ENCODE peak calls at places on chromosomes 13 and 19, in seven cellular contexts. T is endothelial cell; R is frontal cortex; O is dermis blood vessel endothelial cell; A is NCI-H146; L is A549; M is stimulated activated CD4-positive, alpha-beta T cell treated with anti-CD3 and anti-CD28 coated beads, Interleukin-4, amount 100 ng/mL, for 24 hours. C is an unnamed sample.

GRCh38 chr13:26571518-26571917 is 14.0 kb downstream of the WASF3 start:
- DNase-seq in T (no peak), R (no peak), O (no peak), A (no peak), L (no peak), M (no peak), C (no peak)

GRCh38 chr19:3186891-3187661 is 1.3 kb downstream of the NCLN start:
- DNase-seq in T (no peak), R (no peak), O (no peak), A (no peak), L (no peak), M (no peak), C (no peak)

GRCh38 chr13:110912651-110913051 is 2.2 kb downstream of the ANKRD10 start:
- DNase-seq in T (no peak), R (no peak), O (peak; percentile 84), A (no peak), L (peak; percentile 12), M (no peak), C (no peak)

GRCh38 chr19:55640577-55641375 is at the start of gene ZNF580:
- DNase-seq in T (peak; percentile 49), R (peak; percentile 87), O (peak; percentile 70), A (peak; percentile 93), L (peak; percentile 77), M (peak; percentile 62), C (peak; percentile 71)

GRCh38 chr19:18599485-18599884 is 7.1 kb downstream of the CRLF1 start:
- DNase-seq in T (no peak), R (no peak), O (no peak), A (no peak), L (no peak), M (no peak), C (no peak)

GRCh38 chr13:98397861-98398260 is 179.0 kb downstream of the STK24 start:
- DNase-seq in T (no peak), R (no peak), O (no peak), A (no peak), L (no peak), M (no peak), C (no peak)

GRCh38 chr19:52397310-52398090 is at the start of gene ZNF528:
- DNase-seq in T (peak; percentile 42), R (peak; percentile 77), O (peak; percentile 96), A (peak; percentile 97), L (peak; percentile 52), M (peak; percentile 96), C (peak; percentile 97)

GRCh38 chr13:100245099-100245498 is 156.2 kb downstream of the PCCA start:
- DNase-seq in T (no peak), R (no peak), O (peak; percentile 4), A (no peak), L (no peak), M (no peak), C (no peak)

GRCh38 chr19:46784262-46785053 is 3.9 kb downstream of the SLC1A5 start:
- DNase-seq in T (peak; percentile 12), R (no peak), O (peak; percentile 68), A (no peak), L (peak; percentile 97), M (peak; percentile 76), C (peak; percentile 69)

GRCh38 chr13:79451500-79451962 is 29.4 kb upstream of the NDFIP2 start:
- DNase-seq in T (no peak), R (no peak), O (peak; percentile 68), A (peak; percentile 6), L (peak; percentile 41), M (peak; percentile 97), C (no peak)

GRCh38 chr19:48660854-48661731 is 11.7 kb downstream of the NTN5 start:
- DNase-seq in T (peak; percentile 41), R (peak; percentile 90), O (peak; percentile 93), A (peak; percentile 49), L (peak; percentile 96), M (peak; percentile 87), C (peak; percentile 84)

GRCh38 chr19:8445488-8446001 is 770 bp downstream of the HNRNPM start:
- DNase-seq in T (peak; percentile 60), R (no peak), O (peak; percentile 70), A (peak; percentile 51), L (no peak), M (peak; percentile 47), C (peak; percentile 61)

GRCh38 chr13:111666377-111666776 is 345.9 kb downstream of the TEX29 start:
- DNase-seq in T (no peak), R (no peak), O (no peak), A (no peak), L (no peak), M (no peak), C (no peak)

GRCh38 chr19:54207908-54208783 is 7.5 kb downstream of the RPS9 start:
- DNase-seq in T (no peak), R (no peak), O (peak; percentile 65), A (no peak), L (peak; percentile 59), M (peak; percentile 62), C (peak; percentile 52)

GRCh38 chr19:8681345-8682021 is 17.1 kb downstream of the ACTL9 start:
- DNase-seq in T (no peak), R (no peak), O (no peak), A (no peak), L (peak; percentile 22), M (no peak), C (no peak)

GRCh38 chr19:45451181-45451849 is 16.5 kb upstream of the FOSB start:
- DNase-seq in T (peak; percentile 33), R (no peak), O (peak; percentile 51), A (no peak), L (no peak), M (peak; percentile 56), C (no peak)

GRCh38 chr13:84445776-84446175 is 563.5 kb upstream of the SLITRK1 start:
- DNase-seq in T (no peak), R (no peak), O (no peak), A (no peak), L (no peak), M (no peak), C (no peak)

GRCh38 chr19:50531171-50531612 is 17.5 kb upstream of the ASPDH start:
- DNase-seq in T (no peak), R (no peak), O (no peak), A (peak; percentile 21), L (no peak), M (no peak), C (no peak)

GRCh38 chr19:3725640-3726310 is 17.6 kb downstream of the TJP3 start:
- DNase-seq in T (no peak), R (no peak), O (no peak), A (peak; percentile 92), L (no peak), M (no peak), C (no peak)

GRCh38 chr19:51156710-51157109 is 14.6 kb downstream of the SIGLEC7 start:
- DNase-seq in T (no peak), R (no peak), O (no peak), A (no peak), L (no peak), M (no peak), C (no peak)

GRCh38 chr13:33146843-33147611 is 130.8 kb downstream of the KL start:
- DNase-seq in T (no peak), R (no peak), O (no peak), A (no peak), L (no peak), M (no peak), C (no peak)

GRCh38 chr19:996051-996838 is 4.0 kb upstream of the GRIN3B start:
- DNase-seq in T (no peak), R (no peak), O (peak; percentile 53), A (peak; percentile 57), L (peak; percentile 48), M (peak; percentile 69), C (no peak)

GRCh38 chr13:114319441-114319871 is 5.2 kb downstream of the CHAMP1 start:
- DNase-seq in T (no peak), R (no peak), O (peak; percentile 4), A (no peak), L (no peak), M (no peak), C (no peak)

C was measured in left ventricle myocardium inferior.